ENCODE peak calls at places on chromosomes 6 and 20, in ten cellular contexts. F is cardiac muscle cell; A is Peyer's patch; S is OCI-LY7; B is Karpas-422; W is HepG2; U is CD8-positive, alpha-beta memory T cell; K is tibial nerve; C is fibroblast of lung; H is PC-3. E is an unnamed sample. For H3K36me3, the result is how much of the 10 kb centered on the place peaks cover.

GRCh38 chr6:33407132-33407718 is 3.6 kb upstream of the PHF1 start:
- DNase-seq in S (no peak), U (no peak), K (no peak), W (peak), A (no peak), H (peak), C (peak), F (peak), B (peak), E (no peak)

GRCh38 chr6:98949589-98949988 is 1.8 kb upstream of the FBXL4 start:
- DNase-seq in S (no peak), U (no peak), A (no peak), H (no peak), K (no peak), W (no peak), C (no peak), F (no peak), B (no peak), E (no peak)

GRCh38 chr20:45965169-45966002 is 6.6 kb downstream of the ZNF335 start:
- DNase-seq in A (no peak), B (no peak), C (no peak), U (no peak), F (no peak), H (no peak), S (no peak), K (no peak), W (no peak), E (no peak)

GRCh38 chr6:39425346-39426056 is 103.0 kb upstream of the KCNK16 start:
- DNase-seq in H (peak), F (peak), B (no peak), C (no peak), S (no peak), K (no peak), U (no peak), A (no peak), W (no peak), E (no peak)

GRCh38 chr6:137297887-137298286 is 78.7 kb upstream of the IFNGR1 start:
- DNase-seq in A (no peak), F (peak), U (no peak), W (no peak), K (no peak), H (peak), C (peak), S (no peak), B (no peak), E (no peak)

GRCh38 chr6:169931223-169931760 is 179.9 kb downstream of the ERMARD start:
- DNase-seq in W (no peak), H (no peak), B (no peak), S (no peak), A (no peak), F (no peak), U (no peak), C (no peak), K (no peak), E (no peak)

GRCh38 chr6:79468116-79468515 is 69.1 kb downstream of the LCA5 start:
- DNase-seq in U (no peak), S (no peak), F (peak), H (no peak), W (no peak), C (peak), K (no peak), A (no peak), B (no peak), E (no peak)

GRCh38 chr6:7309050-7309449 is 3.9 kb downstream of the SSR1 start:
- DNase-seq in A (no peak), B (no peak), C (no peak), W (no peak), H (no peak), K (no peak), U (no peak), F (no peak), S (no peak), E (no peak)

GRCh38 chr20:3670511-3670910 is 7.3 kb upstream of the GFRA4 start:
- DNase-seq in K (no peak), W (no peak), S (no peak), H (peak), B (no peak), U (no peak), C (no peak), A (no peak), F (no peak), E (no peak)

GRCh38 chr20:20546402-20546801 is 166.0 kb downstream of the RALGAPA2 start:
- DNase-seq in C (no peak), W (no peak), U (no peak), F (no peak), K (no peak), A (no peak), S (no peak), H (no peak), B (no peak), E (peak)

GRCh38 chr6:70221025-70221714 is 81.7 kb downstream of the COL9A1 start:
- DNase-seq in K (no peak), F (peak), A (no peak), U (no peak), S (peak), H (peak), B (peak), W (peak), C (peak), E (no peak)

GRCh38 chr20:43409041-43409913 is 48.4 kb upstream of the SRSF6 start:
- DNase-seq in F (peak), B (peak), A (no peak), K (no peak), S (peak), W (peak), H (peak), C (peak), U (no peak), E (no peak)

GRCh38 chr6:45845546-45845945 is 170.1 kb downstream of the CLIC5 start:
- DNase-seq in C (peak), B (no peak), W (no peak), A (no peak), K (no peak), U (no peak), H (peak), F (peak), S (no peak), E (no peak)

GRCh38 chr6:152204584-152204983 is 397.1 kb downstream of the ESR1 start:
- DNase-seq in C (no peak), W (no peak), S (no peak), K (no peak), B (no peak), U (no peak), H (peak), F (no peak), A (no peak), E (no peak)

GRCh38 chr6:163415620-163416379 is 1.3 kb downstream of the QKI start:
- DNase-seq in B (no peak), H (peak), W (peak), F (peak), A (peak), S (peak), K (no peak), C (peak), U (peak), E (peak)

GRCh38 chr20:62360854-62361798 is 6.0 kb downstream of the LAMA5 start:
- DNase-seq in C (no peak), K (no peak), H (peak), W (no peak), B (no peak), A (no peak), F (no peak), S (no peak), U (no peak), E (no peak)

GRCh38 chr20:62358171-62358719 is 8.9 kb downstream of the LAMA5 start:
- DNase-seq in A (no peak), S (peak), K (no peak), U (no peak), W (no peak), H (peak), B (no peak), C (no peak), F (no peak), E (peak)

GRCh38 chr20:62358728-62359490 is 8.2 kb downstream of the LAMA5 start:
- DNase-seq in S (peak), K (no peak), C (no peak), W (no peak), U (no peak), A (no peak), F (no peak), H (no peak), B (no peak), E (no peak)

GRCh38 chr20:62357681-62358080 is 9.4 kb downstream of the LAMA5 start:
- DNase-seq in B (no peak), C (no peak), W (no peak), A (no peak), K (no peak), H (no peak), S (no peak), U (no peak), F (no peak), E (no peak)

GRCh38 chr20:62359491-62360121 is 7.5 kb downstream of the LAMA5 start:
- DNase-seq in S (no peak), W (no peak), U (no peak), A (no peak), K (no peak), C (peak), B (no peak), H (peak), F (peak), E (peak)
- H3K27ac ChIP-seq in S (peak), W (no peak), U (peak), A (peak), K (peak), C (no peak), B (no peak), H (peak), F (no peak), E (peak)

GRCh38 chr20:37521091-37521771 is at the start of gene NNAT:
- DNase-seq in K (no peak), U (no peak), F (peak), B (no peak), H (no peak), S (no peak), A (no peak), W (no peak), C (no peak), E (no peak)
- H3K4me3 ChIP-seq in K (no peak), U (no peak), F (peak), B (no peak), H (no peak), S (no peak), A (no peak), W (no peak), C (no peak), E (peak)

GRCh38 chr6:110017946-110018345 is 39.8 kb downstream of the GPR6 start:
- DNase-seq in H (no peak), W (no peak), K (no peak), U (no peak), B (no peak), C (no peak), F (no peak), S (no peak), A (no peak), E (no peak)

GRCh38 chr6:110018486-110018885 is 40.4 kb downstream of the GPR6 start:
- DNase-seq in S (no peak), W (no peak), A (no peak), U (no peak), F (no peak), H (no peak), C (no peak), K (no peak), B (no peak), E (no peak)

GRCh38 chr6:110017306-110017705 is 39.2 kb downstream of the GPR6 start:
- DNase-seq in U (no peak), H (no peak), S (no peak), W (no peak), A (no peak), C (no peak), B (no peak), K (no peak), F (no peak), E (no peak)

GRCh38 chr6:110015206-110015605 is 37.1 kb downstream of the GPR6 start:
- DNase-seq in K (no peak), U (no peak), A (no peak), B (no peak), S (no peak), W (no peak), C (no peak), H (no peak), F (no peak), E (no peak)

GRCh38 chr6:110020888-110021287 is 42.8 kb downstream of the GPR6 start:
- DNase-seq in W (no peak), B (no peak), S (peak), C (no peak), K (no peak), H (no peak), U (no peak), F (no peak), A (no peak), E (no peak)
- H3K36me3 ChIP-seq in W (under half), B (under half), S (under half), C (under half), K (under half), H (under half), U (under half), F (under half), A (under half), E (under half)

DNA sequence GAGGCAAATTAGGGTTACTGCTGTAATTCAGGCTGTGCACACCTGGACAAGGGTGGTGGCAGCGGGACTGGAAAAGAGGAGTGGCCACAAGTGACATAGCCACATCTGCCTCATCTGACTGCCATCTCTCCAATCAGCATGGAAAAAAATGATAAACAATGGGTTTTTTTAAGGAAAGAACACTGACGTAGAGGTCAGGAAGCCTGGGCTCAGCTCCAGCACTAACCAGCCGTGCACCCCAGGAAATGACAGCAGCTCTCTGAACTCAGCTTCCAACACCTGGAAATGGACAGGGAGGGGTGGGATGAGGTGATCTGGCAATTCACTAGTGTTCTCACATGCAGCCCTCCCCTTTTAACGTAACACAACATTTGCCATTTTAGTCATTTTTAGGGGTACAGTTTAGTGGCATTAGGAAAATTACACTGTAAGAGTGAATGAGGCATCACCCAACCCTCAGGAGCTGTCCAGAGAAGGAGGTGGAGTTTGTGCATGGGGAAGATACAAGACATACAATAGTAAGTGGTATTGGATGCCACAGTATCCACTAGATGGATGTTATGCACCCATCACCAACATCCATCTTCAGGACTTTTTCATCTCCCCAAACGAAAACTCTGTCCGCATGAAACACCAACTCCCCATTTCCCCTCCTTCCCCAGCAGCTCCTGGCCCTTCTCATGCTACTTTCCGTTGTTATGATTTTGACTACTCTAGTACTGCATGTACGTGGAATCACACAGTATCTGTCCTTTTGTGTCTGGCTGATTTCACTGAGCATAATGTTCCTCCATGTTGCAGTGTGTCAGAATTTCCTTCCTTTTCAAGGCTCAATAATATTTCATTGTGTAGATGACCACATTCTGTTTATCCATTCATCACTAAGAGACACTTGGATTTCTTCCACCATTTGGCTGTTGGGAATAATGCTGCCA is 215.5 kb upstream of the ECI2 start:
- DNase-seq in H (no peak), A (no peak), F (peak), K (no peak), C (peak), U (no peak), B (no peak), W (no peak), S (no peak), E (no peak)
- H3K27ac ChIP-seq in H (peak), A (peak), F (no peak), K (no peak), C (peak), U (no peak), B (no peak), W (no peak), S (no peak), E (peak)

DNA sequence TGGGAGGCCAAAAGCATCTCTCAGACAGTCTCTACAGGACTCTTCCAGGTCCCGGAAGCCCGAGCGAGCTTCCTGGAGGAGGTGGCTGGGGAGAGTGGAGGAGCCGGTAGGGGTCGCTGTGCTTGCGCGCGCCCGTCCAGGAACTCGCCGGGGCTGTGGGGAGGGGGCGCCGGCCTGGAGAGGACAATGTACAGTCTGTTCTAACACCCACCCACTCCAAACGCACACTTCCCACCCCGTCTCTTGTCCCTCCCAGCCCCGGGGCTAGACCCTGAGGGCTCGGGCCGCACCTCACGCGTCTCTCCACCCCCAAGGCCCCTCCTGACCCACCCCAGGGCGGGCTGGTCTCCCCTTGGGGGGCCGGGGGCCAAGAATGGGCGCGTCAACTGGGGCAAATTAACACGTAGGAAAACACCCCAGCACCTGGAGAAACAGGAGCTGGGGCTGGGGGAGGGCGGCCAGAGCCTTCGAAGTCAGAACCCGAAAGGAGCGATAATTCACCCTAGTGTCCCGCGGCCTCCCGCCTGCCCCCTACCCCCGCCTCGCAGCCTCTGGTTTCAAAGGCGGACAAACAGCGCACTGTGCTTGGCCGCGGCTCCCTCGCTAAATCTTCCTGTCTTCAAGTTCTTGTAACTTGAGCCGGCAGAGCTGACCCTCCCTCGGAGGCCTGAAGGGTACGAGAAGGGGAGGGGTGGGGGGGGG is 103.2 kb upstream of the FOXP4 start:
- DNase-seq in U (no peak), H (no peak), B (no peak), K (peak), C (peak), W (no peak), A (no peak), F (peak), S (no peak), E (peak)
- H3K4me3 ChIP-seq in U (no peak), H (no peak), B (no peak), K (peak), C (no peak), W (peak), A (no peak), F (peak), S (no peak), E (peak)

GRCh38 chr20:32165836-32166545 is 41.6 kb downstream of the PLAGL2 start:
- DNase-seq in K (no peak), A (no peak), F (peak), U (peak), H (no peak), B (no peak), C (no peak), S (no peak), W (no peak), E (no peak)

GRCh38 chr20:32164984-32165735 is 42.4 kb downstream of the PLAGL2 start:
- DNase-seq in U (peak), F (peak), S (no peak), K (no peak), H (no peak), A (no peak), B (no peak), W (no peak), C (no peak), E (no peak)

GRCh38 chr20:32167552-32167951 is 40.0 kb downstream of the PLAGL2 start:
- DNase-seq in C (no peak), A (no peak), B (no peak), S (no peak), U (peak), K (no peak), H (no peak), F (no peak), W (no peak), E (peak)

GRCh38 chr20:32162367-32162766 is 45.2 kb downstream of the PLAGL2 start:
- DNase-seq in K (no peak), F (no peak), U (no peak), B (no peak), C (no peak), S (no peak), H (no peak), A (no peak), W (no peak), E (no peak)

DNA sequence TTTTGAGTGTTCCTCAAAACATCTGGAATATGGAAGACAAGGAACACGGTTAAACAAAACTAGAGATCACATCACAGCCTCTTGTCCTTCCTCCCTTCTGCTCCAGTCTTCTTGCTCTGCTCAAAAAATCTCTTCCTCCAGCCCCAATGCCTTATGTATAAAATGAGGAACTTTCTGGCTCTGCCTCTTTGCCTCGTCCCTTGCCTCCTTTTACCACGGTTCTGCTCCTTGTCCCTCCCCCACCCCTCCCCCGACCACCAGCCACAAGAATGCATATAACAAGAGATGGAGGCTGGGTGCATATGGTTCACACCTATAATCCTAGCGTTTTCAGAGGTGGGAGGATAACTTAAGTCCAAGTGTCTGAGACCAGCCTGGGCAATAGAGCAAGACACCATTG is 43.6 kb downstream of the PLAGL2 start:
- DNase-seq in H (no peak), S (no peak), B (no peak), U (peak), F (no peak), A (no peak), W (no peak), C (no peak), K (no peak), E (no peak)
- H3K36me3 ChIP-seq in H (under half), S (half or more), B (under half), U (under half), F (under half), A (under half), W (half or more), C (under half), K (under half), E (under half)

GRCh38 chr6:134375199-134375598 is 57.3 kb upstream of the SGK1 start:
- DNase-seq in H (no peak), F (no peak), W (no peak), U (no peak), K (no peak), C (no peak), B (no peak), A (no peak), S (no peak), E (no peak)

GRCh38 chr6:134373966-134374365 is 56.1 kb upstream of the SGK1 start:
- DNase-seq in C (no peak), S (no peak), F (no peak), A (no peak), U (no peak), K (no peak), W (no peak), B (no peak), H (no peak), E (no peak)

GRCh38 chr6:134374486-134374885 is 56.6 kb upstream of the SGK1 start:
- DNase-seq in W (no peak), S (no peak), H (no peak), F (no peak), K (no peak), C (peak), U (no peak), B (no peak), A (no peak), E (no peak)

GRCh38 chr6:134372603-134373281 is 54.8 kb upstream of the SGK1 start:
- DNase-seq in S (no peak), U (no peak), K (peak), B (no peak), H (no peak), C (peak), W (no peak), F (peak), A (peak), E (no peak)

GRCh38 chr6:134373282-134373922 is 55.5 kb upstream of the SGK1 start:
- DNase-seq in S (peak), A (peak), B (peak), U (no peak), H (peak), K (no peak), C (peak), W (no peak), F (peak), E (peak)
- H3K27ac ChIP-seq in S (no peak), A (peak), B (no peak), U (no peak), H (peak), K (no peak), C (peak), W (no peak), F (no peak), E (peak)

DNA sequence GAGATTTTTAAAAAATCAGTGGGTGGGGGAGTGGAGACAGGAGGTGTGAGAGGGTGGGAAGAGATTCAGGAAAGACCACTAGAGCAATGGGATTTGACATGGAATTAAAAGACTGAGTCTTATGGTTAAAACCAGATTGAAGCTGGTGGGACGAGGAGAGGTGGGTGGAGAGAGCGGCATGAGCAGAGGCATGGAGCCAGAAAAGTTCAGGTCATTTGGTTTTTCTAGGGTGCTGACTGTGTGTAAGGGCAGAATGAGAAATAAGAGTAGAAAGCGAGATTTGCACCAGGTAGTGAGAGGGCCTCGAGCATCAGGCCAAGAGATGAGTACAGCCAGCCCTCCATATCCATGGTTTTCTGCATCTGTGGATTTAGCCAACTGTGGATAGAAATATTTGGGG is 121.3 kb downstream of the TCP11 start:
- DNase-seq in C (no peak), B (no peak), H (no peak), U (no peak), W (no peak), K (no peak), F (no peak), S (no peak), A (no peak), E (no peak)
- H3K4me3 ChIP-seq in C (no peak), B (no peak), H (no peak), U (no peak), W (no peak), K (peak), F (no peak), S (no peak), A (no peak), E (peak)

GRCh38 chr20:54218470-54218869 is 10.6 kb downstream of the PFDN4 start:
- DNase-seq in C (no peak), F (no peak), U (no peak), K (no peak), S (no peak), H (no peak), B (no peak), A (no peak), W (no peak), E (no peak)
- H3K36me3 ChIP-seq in C (under half), F (under half), U (under half), K (under half), S (under half), H (under half), B (under half), A (under half), W (under half), E (under half)